ENCODE peak calls at places on chromosomes 7 and 10, in seven cellular contexts. One of them, this sample, is unnamed.

GRCh38 chr10:3635697-3636096 is 149.3 kb downstream of the KLF6 start:
- DNase-seq in HEK293T: no peak
- DNase-seq in effector CD4-positive, alpha-beta T cell: no peak
- DNase-seq in astrocyte of the spinal cord: no peak
- DNase-seq in NCI-H748 treated with DMSO at 0.1 percent for 48 hours: peak
- DNase-seq in dermis microvascular lymphatic vessel endothelial cell: peak
- DNase-seq in amniotic stem cell: no peak
- DNase-seq in this sample: no peak

GRCh38 chr7:132930881-132931280 is 151.0 kb downstream of the CHCHD3 start:
- DNase-seq in HEK293T: peak
- DNase-seq in effector CD4-positive, alpha-beta T cell: no peak
- DNase-seq in astrocyte of the spinal cord: no peak
- DNase-seq in NCI-H748 treated with DMSO at 0.1 percent for 48 hours: no peak
- DNase-seq in dermis microvascular lymphatic vessel endothelial cell: peak
- DNase-seq in amniotic stem cell: no peak
- DNase-seq in this sample: peak

GRCh38 chr7:45157286-45157652 is 322 bp upstream of the RAMP3 start:
- DNase-seq in HEK293T: no peak
- DNase-seq in effector CD4-positive, alpha-beta T cell: no peak
- DNase-seq in astrocyte of the spinal cord: no peak
- DNase-seq in NCI-H748 treated with DMSO at 0.1 percent for 48 hours: no peak
- DNase-seq in dermis microvascular lymphatic vessel endothelial cell: no peak
- DNase-seq in amniotic stem cell: no peak
- DNase-seq in this sample: no peak

GRCh38 chr10:115026041-115026779 is 67.0 kb upstream of the ATRNL1 start:
- DNase-seq in HEK293T: no peak
- DNase-seq in effector CD4-positive, alpha-beta T cell: no peak
- DNase-seq in astrocyte of the spinal cord: no peak
- DNase-seq in NCI-H748 treated with DMSO at 0.1 percent for 48 hours: peak
- DNase-seq in dermis microvascular lymphatic vessel endothelial cell: no peak
- DNase-seq in amniotic stem cell: no peak
- DNase-seq in this sample: no peak

GRCh38 chr7:69450436-69450835 is 147.8 kb upstream of the AUTS2 start:
- DNase-seq in HEK293T: no peak
- DNase-seq in effector CD4-positive, alpha-beta T cell: no peak
- DNase-seq in astrocyte of the spinal cord: no peak
- DNase-seq in NCI-H748 treated with DMSO at 0.1 percent for 48 hours: no peak
- DNase-seq in dermis microvascular lymphatic vessel endothelial cell: no peak
- DNase-seq in amniotic stem cell: no peak
- DNase-seq in this sample: no peak

GRCh38 chr7:38027884-38028455 is 107.5 kb downstream of the EPDR1 start:
- DNase-seq in HEK293T: no peak
- DNase-seq in effector CD4-positive, alpha-beta T cell: no peak
- DNase-seq in astrocyte of the spinal cord: no peak
- DNase-seq in NCI-H748 treated with DMSO at 0.1 percent for 48 hours: no peak
- DNase-seq in dermis microvascular lymphatic vessel endothelial cell: no peak
- DNase-seq in amniotic stem cell: no peak
- DNase-seq in this sample: no peak

GRCh38 chr7:150787321-150788281 is 12.6 kb downstream of the TMEM176B start:
- DNase-seq in HEK293T: no peak
- DNase-seq in effector CD4-positive, alpha-beta T cell: no peak
- DNase-seq in astrocyte of the spinal cord: no peak
- DNase-seq in NCI-H748 treated with DMSO at 0.1 percent for 48 hours: no peak
- DNase-seq in dermis microvascular lymphatic vessel endothelial cell: no peak
- DNase-seq in amniotic stem cell: no peak
- DNase-seq in this sample: peak

GRCh38 chr7:1716263-1717094 is 46.4 kb downstream of the ELFN1 start:
- DNase-seq in HEK293T: no peak
- DNase-seq in effector CD4-positive, alpha-beta T cell: no peak
- DNase-seq in astrocyte of the spinal cord: peak
- DNase-seq in NCI-H748 treated with DMSO at 0.1 percent for 48 hours: no peak
- DNase-seq in dermis microvascular lymphatic vessel endothelial cell: no peak
- DNase-seq in amniotic stem cell: no peak
- DNase-seq in this sample: no peak

This sample was measured in A673.